ENCODE peak calls at places on chromosomes 6 and 20, in five cellular contexts. R, E, J, I and S are unnamed samples.

GRCh38 chr20:22576273-22576672 is 8.1 kb downstream of the FOXA2 start:
- DNase-seq in E (no peak), I (peak), R (no peak), J (no peak), S (no peak)

GRCh38 chr6:26475823-26476729 is 18.3 kb downstream of the BTN2A1 start:
- DNase-seq in E (no peak), R (no peak), J (no peak), I (peak), S (no peak)

GRCh38 chr20:63979549-63980316 is at the start of gene SAMD10:
- DNase-seq in I (peak), R (peak), E (no peak), J (peak), S (no peak)

GRCh38 chr6:161429921-161430490 is 156.1 kb upstream of the AGPAT4 start:
- DNase-seq in J (no peak), I (no peak), R (no peak), E (no peak), S (no peak)

GRCh38 chr6:137734875-137735182 is 132.2 kb upstream of the TNFAIP3 start:
- DNase-seq in I (peak), J (no peak), R (no peak), E (no peak), S (no peak)

GRCh38 chr6:90787411-90787810 is 200.5 kb upstream of the MAP3K7 start:
- DNase-seq in R (no peak), E (no peak), I (no peak), J (no peak), S (no peak)

GRCh38 chr20:48308232-48308781 is 519.5 kb downstream of the PREX1 start:
- DNase-seq in I (no peak), R (no peak), J (no peak), E (no peak), S (no peak)

GRCh38 chr6:13038315-13039261 is 289.7 kb downstream of the TBC1D7 start:
- DNase-seq in R (no peak), J (no peak), I (no peak), E (no peak), S (no peak)

GRCh38 chr6:165729307-165729936 is 66.4 kb upstream of the PDE10A start:
- DNase-seq in J (peak), R (no peak), I (peak), E (no peak), S (peak)

GRCh38 chr6:25302156-25302555 is 23.0 kb downstream of the CARMIL1 start:
- DNase-seq in E (no peak), R (no peak), J (no peak), I (no peak), S (no peak)

GRCh38 chr6:17042422-17043147 is 59.3 kb upstream of the STMND1 start:
- DNase-seq in E (peak), R (no peak), I (peak), J (no peak), S (peak)

GRCh38 chr6:37306026-37306425 is 47.8 kb upstream of the RNF8 start:
- DNase-seq in R (no peak), E (no peak), I (no peak), J (no peak), S (no peak)

GRCh38 chr20:36670665-36671357 is 24.8 kb upstream of the SLA2 start:
- DNase-seq in R (no peak), E (no peak), I (peak), J (no peak), S (no peak)

GRCh38 chr20:9214676-9215075 is 145.8 kb downstream of the PLCB4 start:
- DNase-seq in R (no peak), I (no peak), E (no peak), J (no peak), S (no peak)

DNA sequence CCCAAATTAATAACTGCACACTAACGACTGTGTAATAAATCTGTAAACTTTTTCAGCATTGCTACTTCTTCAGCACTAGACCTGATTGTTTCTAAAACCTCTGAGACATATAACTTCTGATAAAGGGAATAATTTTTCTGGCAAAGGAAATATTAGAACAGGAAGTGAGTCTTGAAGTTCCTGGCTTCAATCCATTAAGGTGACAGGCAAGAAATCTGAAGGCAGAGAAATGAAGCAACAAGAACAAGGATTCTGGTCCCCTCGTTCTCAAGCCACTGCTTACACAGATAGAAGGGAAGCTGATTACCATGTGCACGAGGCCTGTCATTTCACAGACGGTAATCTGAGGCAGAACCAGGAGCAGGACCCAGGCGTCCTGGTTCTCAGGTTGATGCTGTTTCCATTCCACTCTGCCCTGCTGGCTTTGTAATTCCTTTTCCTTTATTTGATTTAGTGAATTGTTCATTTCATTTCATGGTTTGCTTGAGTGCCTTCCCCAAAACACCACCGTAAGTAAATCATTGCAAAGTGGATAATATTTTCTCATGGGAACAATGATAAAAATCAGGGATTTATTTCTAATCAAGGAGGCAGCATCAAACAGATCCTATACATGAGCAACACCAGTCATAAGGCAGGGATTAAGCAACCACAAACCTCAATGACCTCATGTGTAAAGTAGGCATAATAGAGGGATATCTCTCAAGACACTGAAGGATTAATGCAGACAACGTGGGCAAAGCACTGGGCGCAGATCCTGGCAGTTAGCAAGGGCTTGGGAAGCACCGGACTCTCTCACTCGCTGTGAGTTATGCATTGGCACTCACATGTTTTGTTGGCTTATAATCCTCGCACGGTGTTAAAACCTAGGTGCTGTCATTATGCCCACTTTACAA is 229.6 kb upstream of the FOXQ1 start:
- DNase-seq in R (no peak), J (no peak), I (no peak), E (no peak), S (no peak)
- TF ChIP-seq ZNF274 in R (no peak), J (no peak), I (no peak), E (no peak), S (no peak)

GRCh38 chr6:44431118-44431725 is 43.7 kb downstream of the CDC5L start:
- DNase-seq in E (peak), I (peak), J (peak), R (peak), S (no peak)
- TF ChIP-seq ZNF274 in E (no peak), I (no peak), J (no peak), R (no peak), S (no peak)

GRCh38 chr6:169692516-169692915 is 9.3 kb downstream of the WDR27 start:
- DNase-seq in J (no peak), R (no peak), I (no peak), E (no peak), S (no peak)
- TF ChIP-seq ZNF274 in J (no peak), R (no peak), I (no peak), E (no peak), S (no peak)

DNA sequence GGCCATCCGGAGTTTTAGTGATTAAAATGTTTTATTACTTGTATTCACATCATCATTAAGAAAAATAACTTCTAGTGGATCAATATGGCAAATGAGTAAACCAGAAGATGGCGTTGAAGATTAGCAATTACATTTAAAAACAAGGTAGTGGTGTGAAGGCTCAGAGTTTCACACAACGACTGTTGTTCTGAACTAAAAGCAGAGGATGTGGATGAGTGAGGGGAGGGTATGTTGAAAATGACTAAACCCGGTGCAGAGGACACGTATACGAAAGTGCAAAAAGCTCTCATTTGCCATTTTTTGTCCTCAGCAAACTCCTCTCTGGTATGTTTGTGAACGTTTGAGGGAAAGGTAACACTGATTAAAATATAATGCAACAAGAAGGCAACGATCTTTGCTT is 1.9 kb upstream of the IRF4 start:
- DNase-seq in J (no peak), R (peak), E (no peak), I (no peak), S (no peak)
- TF ChIP-seq ZNF274 in J (no peak), R (no peak), E (no peak), I (no peak), S (no peak)

DNA sequence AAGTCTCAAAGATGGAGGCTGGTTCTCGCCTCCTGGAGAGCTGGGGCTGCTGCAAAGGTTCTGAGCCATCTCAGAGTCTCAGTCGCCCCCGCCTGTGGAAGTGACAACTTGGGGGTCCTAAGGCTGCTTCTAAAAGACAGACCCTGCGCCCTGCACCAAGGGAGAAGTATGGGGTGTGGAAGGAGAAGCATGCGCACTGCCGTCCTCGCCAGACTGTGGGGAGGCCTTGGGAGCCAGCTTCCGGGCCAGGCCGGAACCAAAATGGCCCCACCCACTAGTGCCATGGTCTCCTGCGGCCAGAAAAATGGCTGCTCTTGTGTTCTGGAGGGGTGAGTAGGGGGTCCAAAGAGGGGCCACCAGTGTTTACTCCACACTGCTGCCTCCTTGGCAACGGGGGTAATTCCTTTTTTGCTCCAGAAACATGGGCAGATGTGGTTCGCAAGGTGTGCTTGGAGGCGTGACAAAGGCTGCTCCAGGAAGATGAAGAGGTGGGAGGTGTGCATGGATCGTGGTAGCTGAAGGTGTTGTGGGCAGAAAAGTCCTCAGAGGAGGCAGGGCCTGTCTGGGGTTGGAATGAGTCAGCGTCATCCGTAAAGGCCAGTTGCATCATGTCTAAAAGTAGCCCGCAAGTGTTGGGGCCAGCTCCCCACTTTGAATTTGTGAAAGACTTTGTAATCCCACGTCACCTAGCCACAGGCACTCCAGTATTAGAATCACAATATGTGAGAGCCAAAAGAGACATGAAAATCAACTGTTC is 329.8 kb upstream of the SOX4 start:
- DNase-seq in R (peak), I (no peak), J (peak), E (no peak), S (no peak)
- TF ChIP-seq ZNF274 in R (no peak), I (no peak), J (no peak), E (no peak), S (no peak)

GRCh38 chr6:56199956-56200355 is 47.4 kb downstream of the COL21A1 start:
- DNase-seq in I (no peak), R (no peak), E (no peak), J (no peak), S (no peak)

DNA sequence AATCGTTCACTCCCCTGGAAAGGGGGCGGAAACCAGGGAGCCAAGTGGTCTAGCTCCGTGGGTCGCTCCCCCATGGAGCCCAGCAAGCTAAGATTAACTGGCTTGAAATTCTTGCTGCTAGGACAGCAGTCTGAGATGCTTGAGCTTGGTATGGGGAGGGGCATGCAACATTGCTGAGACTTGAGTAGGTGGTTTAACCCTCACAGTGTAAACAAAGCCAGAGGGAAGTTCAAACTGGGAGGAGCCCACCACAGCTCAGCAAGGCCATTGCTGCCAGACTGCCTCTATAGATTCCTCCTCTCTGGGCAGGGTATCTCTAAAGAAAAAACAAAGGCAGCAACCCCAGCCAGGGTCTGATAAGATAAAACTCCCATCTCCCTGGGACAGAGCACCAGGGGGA is 43.2 kb downstream of the COL21A1 start:
- DNase-seq in E (peak), I (no peak), J (no peak), R (no peak), S (no peak)
- TF ChIP-seq ZNF274 in E (no peak), I (no peak), J (no peak), R (no peak), S (no peak)

GRCh38 chr6:2375443-2375842 is 130.0 kb upstream of the GMDS start:
- DNase-seq in J (no peak), R (no peak), E (no peak), I (no peak), S (no peak)

GRCh38 chr6:2376429-2377355 is 131.3 kb upstream of the GMDS start:
- DNase-seq in J (no peak), I (no peak), E (no peak), R (no peak), S (no peak)

GRCh38 chr6:2381872-2382661 is 136.7 kb upstream of the GMDS start:
- DNase-seq in J (no peak), R (no peak), E (no peak), I (no peak), S (no peak)

GRCh38 chr6:2378891-2379652 is 133.7 kb upstream of the GMDS start:
- DNase-seq in I (no peak), R (no peak), E (no peak), J (no peak), S (no peak)

DNA sequence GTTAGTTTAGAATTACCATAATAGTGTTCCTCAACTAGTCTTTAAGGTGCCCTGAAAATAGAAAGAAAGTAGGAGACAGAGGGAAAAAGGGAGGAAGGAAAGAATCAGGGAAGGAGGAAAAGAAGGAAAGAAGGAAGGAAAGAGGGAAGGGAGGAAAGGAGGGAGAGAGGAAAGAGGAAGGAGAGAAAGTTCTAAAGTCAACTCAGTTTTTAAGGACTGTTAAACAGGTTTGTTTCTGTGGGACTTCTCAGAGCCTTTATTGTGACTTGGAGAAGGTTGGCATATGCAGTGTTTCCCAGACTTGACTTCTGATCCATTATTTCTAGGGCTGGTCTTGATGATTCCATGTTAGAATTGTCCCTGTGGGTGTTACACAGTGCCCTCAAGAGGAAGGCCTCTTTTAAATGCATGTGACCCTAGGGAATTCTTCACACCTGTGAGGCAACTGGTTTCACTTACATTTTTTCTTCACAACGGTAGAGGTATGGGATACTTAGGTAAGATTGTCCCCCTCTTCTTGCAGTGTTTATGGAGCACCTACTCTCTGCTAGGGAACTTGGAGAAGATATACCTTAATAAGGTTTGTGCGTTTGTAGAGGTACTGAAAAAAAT is 132.7 kb upstream of the GMDS start:
- DNase-seq in J (no peak), R (no peak), E (no peak), I (no peak), S (no peak)
- TF ChIP-seq ZNF274 in J (no peak), R (no peak), E (no peak), I (no peak), S (no peak)

GRCh38 chr6:114282268-114282667 is 60.6 kb downstream of the HS3ST5 start:
- DNase-seq in R (no peak), I (no peak), J (no peak), E (no peak), S (no peak)

GRCh38 chr6:114280239-114280982 is 62.4 kb downstream of the HS3ST5 start:
- DNase-seq in R (no peak), E (no peak), J (no peak), I (no peak), S (no peak)

GRCh38 chr6:114277220-114277619 is 65.6 kb downstream of the HS3ST5 start:
- DNase-seq in J (no peak), I (no peak), E (no peak), R (no peak), S (no peak)

GRCh38 chr6:114284281-114284680 is 58.5 kb downstream of the HS3ST5 start:
- DNase-seq in R (no peak), I (no peak), J (no peak), E (no peak), S (no peak)

GRCh38 chr6:114281496-114281895 is 61.3 kb downstream of the HS3ST5 start:
- DNase-seq in E (no peak), J (no peak), I (no peak), R (no peak), S (no peak)
- TF ChIP-seq ZNF274 in E (no peak), J (no peak), I (no peak), R (no peak), S (no peak)